ENCODE peak calls at places on chromosome 2, in ten cellular contexts. L, W, B, T, N, M, O, E, R and P are unnamed samples.

GRCh38 chr2:237874585-237875161 is 15.2 kb downstream of the RAMP1 start:
- DNase-seq in T (peak), N (no peak), R (peak), E (peak), M (no peak), W (peak), B (no peak), O (peak), L (no peak), P (peak)

GRCh38 chr2:98637401-98638144 is 29.2 kb downstream of the UNC50 start:
- DNase-seq in E (no peak), W (no peak), L (no peak), M (no peak), O (no peak), N (no peak), T (no peak), B (no peak), R (no peak), P (no peak)

GRCh38 chr2:98654702-98655488 is 46.5 kb downstream of the UNC50 start:
- DNase-seq in M (no peak), N (no peak), O (no peak), W (no peak), T (no peak), B (no peak), E (no peak), R (no peak), L (peak), P (no peak)

GRCh38 chr2:69781321-69782248 is 39.7 kb downstream of the ANXA4 start:
- DNase-seq in B (peak), L (no peak), M (no peak), R (no peak), E (peak), N (no peak), W (no peak), T (no peak), O (no peak), P (no peak)

GRCh38 chr2:71728036-71728435 is 274.7 kb downstream of the DYSF start:
- DNase-seq in M (no peak), L (no peak), N (no peak), R (no peak), E (no peak), T (no peak), O (no peak), W (no peak), B (no peak), P (no peak)

GRCh38 chr2:144759746-144760145 is 239.8 kb upstream of the ZEB2 start:
- DNase-seq in M (no peak), T (no peak), L (no peak), E (no peak), B (no peak), W (no peak), R (no peak), O (no peak), N (no peak), P (no peak)

GRCh38 chr2:201343559-201343958 is 13.6 kb downstream of the FLACC1 start:
- DNase-seq in W (no peak), R (no peak), O (no peak), N (no peak), B (no peak), T (no peak), E (no peak), L (no peak), M (no peak), P (no peak)

GRCh38 chr2:202822411-202822810 is 49.2 kb downstream of the ICA1L start:
- DNase-seq in W (no peak), E (no peak), M (no peak), N (no peak), L (no peak), T (no peak), R (no peak), B (no peak), O (no peak), P (no peak)

GRCh38 chr2:162074579-162074922 is 536 bp upstream of the DPP4 start:
- DNase-seq in L (no peak), O (peak), W (no peak), N (no peak), B (no peak), T (no peak), E (no peak), R (peak), M (no peak), P (no peak)

GRCh38 chr2:3485166-3485565 is 34.2 kb downstream of the ADI1 start:
- DNase-seq in N (peak), T (no peak), R (no peak), O (no peak), L (no peak), W (no peak), M (no peak), E (no peak), B (peak), P (no peak)
- TF ChIP-seq CTCF in N (no peak), T (no peak), R (no peak), O (no peak), L (no peak), W (no peak), M (no peak), E (no peak), B (no peak), P (no peak)

GRCh38 chr2:44358498-44358897 is 2.8 kb downstream of the PREPL start:
- DNase-seq in L (peak), B (peak), N (peak), O (peak), R (peak), T (peak), W (peak), M (no peak), E (peak), P (peak)
- H3K4me3 ChIP-seq in L (no peak), B (no peak), N (no peak), O (no peak), R (no peak), T (no peak), W (no peak), M (no peak), E (no peak), P (no peak)

DNA sequence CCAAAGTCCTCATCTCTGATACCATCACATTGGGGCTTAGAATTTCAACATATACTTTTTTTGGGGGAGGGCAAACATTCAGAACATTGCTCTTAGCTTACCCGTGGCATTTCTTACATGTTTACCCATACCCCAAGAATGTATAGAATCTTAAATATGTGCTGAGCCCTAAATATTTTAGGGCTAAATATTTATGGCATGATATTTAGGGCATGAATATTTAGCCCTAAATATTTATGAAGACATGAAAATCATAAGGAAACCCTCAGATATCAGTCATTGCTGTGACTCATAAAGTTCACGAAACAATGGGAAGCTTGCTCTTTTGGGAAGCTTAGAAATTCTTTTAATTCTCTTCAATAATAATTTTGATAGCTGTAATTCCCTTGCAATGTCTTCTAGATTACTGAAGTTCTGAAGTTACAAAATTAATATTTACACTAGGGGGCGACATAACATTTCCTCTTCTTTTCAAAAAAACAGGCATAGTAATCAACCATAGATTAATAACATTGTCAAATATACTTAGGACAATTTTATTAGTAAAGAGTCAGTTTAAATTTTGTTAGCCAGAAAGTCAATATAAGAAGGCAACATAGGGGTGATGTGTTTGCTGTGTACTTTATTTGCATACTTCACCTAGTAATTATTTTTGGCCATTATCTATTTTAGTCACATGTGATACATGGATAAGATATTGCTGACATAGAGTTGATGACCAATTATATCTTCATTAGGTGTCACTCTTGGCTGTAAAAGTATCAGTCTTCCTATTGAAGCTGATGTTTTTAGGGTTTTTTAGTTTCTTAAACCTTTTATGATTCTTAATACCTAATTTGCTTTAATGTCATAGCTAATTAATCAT is 13.1 kb downstream of the ZNF804A start:
- DNase-seq in R (peak), O (peak), B (no peak), M (no peak), E (peak), W (peak), N (no peak), T (peak), L (no peak), P (peak)
- TF ChIP-seq CTCF in R (peak), O (peak), B (peak), M (peak), E (peak), W (peak), N (no peak), T (peak), L (no peak), P (peak)

DNA sequence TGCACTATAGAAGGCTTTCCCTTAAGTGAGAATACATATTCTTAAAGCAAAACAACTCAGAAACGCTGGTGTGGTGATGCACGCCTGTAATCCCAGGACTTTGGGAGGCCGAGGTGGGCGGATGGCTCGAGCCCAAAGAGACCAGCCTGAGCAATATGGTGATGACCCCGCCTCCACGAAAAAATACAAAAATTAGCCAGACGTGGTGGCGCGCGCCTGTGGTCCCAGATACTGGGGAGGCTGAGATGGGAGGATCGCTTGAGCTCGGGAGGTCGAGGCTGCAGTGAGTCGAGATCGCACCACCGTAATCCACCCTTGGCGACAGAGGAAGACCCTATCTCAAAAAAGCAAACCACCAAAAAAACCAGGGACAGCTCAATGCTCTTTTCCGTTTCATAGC is 750 bp upstream of the CCDC150 start:
- DNase-seq in L (no peak), E (no peak), O (no peak), R (no peak), B (peak), M (no peak), N (peak), T (no peak), W (no peak), P (no peak)
- H3K4me3 ChIP-seq in L (peak), E (no peak), O (peak), R (peak), B (no peak), M (peak), N (no peak), T (peak), W (no peak), P (no peak)

GRCh38 chr2:219179601-219180465 is 1.8 kb downstream of the RETREG2 start:
- DNase-seq in T (no peak), L (no peak), R (no peak), E (no peak), M (no peak), N (peak), B (no peak), W (no peak), O (no peak), P (no peak)

GRCh38 chr2:219175928-219176817 is 552 bp downstream of the CNPPD1 start:
- DNase-seq in E (peak), B (peak), W (peak), R (peak), L (peak), T (peak), O (peak), N (peak), M (peak), P (peak)

GRCh38 chr2:219176818-219177593 is at the start of gene CNPPD1:
- DNase-seq in N (peak), O (peak), M (peak), T (peak), E (peak), L (peak), B (peak), W (peak), R (peak), P (peak)

GRCh38 chr2:219178377-219179175 is 501 bp downstream of the RETREG2 start:
- DNase-seq in T (peak), O (peak), E (peak), W (peak), L (peak), M (peak), B (peak), N (peak), R (no peak), P (peak)

DNA sequence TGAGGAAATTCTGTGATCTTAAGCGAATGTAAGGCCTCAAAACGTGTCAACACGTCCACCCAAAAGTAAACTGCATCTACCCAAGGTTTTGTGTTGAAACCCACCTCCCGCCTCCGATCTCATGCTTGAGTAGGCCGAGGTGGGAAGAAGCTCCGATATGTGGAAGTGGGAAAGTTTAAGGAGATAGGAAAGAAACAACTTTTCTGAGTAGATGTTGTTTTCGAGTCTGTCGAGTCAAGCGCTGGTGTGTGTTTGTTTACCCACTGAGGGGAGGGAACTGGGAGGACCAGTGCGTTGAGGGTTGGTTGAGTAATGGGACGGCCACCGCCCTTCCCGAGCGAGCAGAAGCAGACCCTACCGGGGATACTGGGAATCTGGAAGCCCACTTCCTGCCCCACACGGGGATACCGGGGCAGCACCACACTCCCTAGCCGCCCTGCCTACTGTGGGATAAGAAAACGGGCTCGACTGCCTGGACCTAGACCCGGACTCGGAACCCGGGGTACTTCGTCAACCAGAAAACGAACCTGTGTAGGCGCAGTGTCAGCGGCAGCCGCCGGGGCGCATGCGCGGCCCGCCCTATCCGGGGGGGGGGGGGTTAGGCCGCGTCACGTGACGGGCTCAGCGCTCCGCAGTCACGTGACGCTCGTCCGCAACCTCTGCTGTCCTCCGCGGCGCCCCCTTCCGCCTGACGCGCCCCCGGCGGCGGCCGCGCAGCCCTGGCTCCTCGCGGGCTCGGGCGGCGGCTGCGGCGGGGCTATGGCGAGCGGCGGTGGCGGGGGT is at the start of gene RETREG2:
- DNase-seq in E (peak), L (peak), W (peak), N (peak), M (peak), R (peak), T (peak), O (peak), B (peak), P (peak)
- TF ChIP-seq CTCF in E (peak), L (peak), W (no peak), N (peak), M (peak), R (no peak), T (peak), O (no peak), B (peak), P (peak)